ENCODE peak calls at places on chromosomes 5 and 9, in four cellular contexts. S, Q, B and W are unnamed samples.

GRCh38 chr9:10226996-10227395 is 385.8 kb downstream of the PTPRD start:
- DNase-seq in B (no peak), S (no peak), Q (no peak), W (no peak)

GRCh38 chr5:36300927-36301540 is 668 bp downstream of the RANBP3L start:
- DNase-seq in Q (no peak), B (no peak), S (no peak), W (no peak)

GRCh38 chr5:112419596-112420110 is 576 bp upstream of the EPB41L4A start:
- DNase-seq in S (no peak), B (peak), Q (peak), W (peak)

GRCh38 chr5:173472164-173472563 is 143.9 kb upstream of the STC2 start:
- DNase-seq in S (peak), B (no peak), Q (peak), W (no peak)

GRCh38 chr9:29214162-29214520 is 1640.9 kb upstream of the C9orf72 start:
- DNase-seq in S (no peak), B (no peak), Q (no peak), W (peak)

GRCh38 chr9:24479696-24480095 is 66.0 kb downstream of the IZUMO3 start:
- DNase-seq in B (no peak), S (no peak), Q (no peak), W (no peak)

GRCh38 chr9:134521817-134522501 is 119.6 kb upstream of the COL5A1 start:
- DNase-seq in Q (no peak), B (no peak), S (no peak), W (no peak)

GRCh38 chr9:17063535-17064135 is 71.2 kb upstream of the CNTLN start:
- DNase-seq in Q (peak), S (peak), B (no peak), W (peak)

GRCh38 chr5:82364497-82364896 is 86.3 kb upstream of the RPS23 start:
- DNase-seq in S (no peak), Q (no peak), B (no peak), W (peak)

GRCh38 chr9:6924988-6925563 is 167.3 kb downstream of the KDM4C start:
- DNase-seq in B (no peak), Q (no peak), S (peak), W (peak)

GRCh38 chr5:43305948-43306563 is 7.2 kb downstream of the HMGCS1 start:
- DNase-seq in Q (peak), B (peak), S (peak), W (peak)

GRCh38 chr9:88782931-88783451 is 208.3 kb upstream of the S1PR3 start:
- DNase-seq in Q (no peak), B (no peak), S (no peak), W (no peak)

GRCh38 chr9:132142883-132143282 is 19.0 kb upstream of the NTNG2 start:
- DNase-seq in S (no peak), B (no peak), Q (no peak), W (peak)

GRCh38 chr5:168960492-168960891 is 340.4 kb downstream of the SLIT3 start:
- DNase-seq in S (no peak), Q (no peak), B (no peak), W (no peak)

GRCh38 chr9:69785757-69786156 is 25.9 kb upstream of the PTAR1 start:
- DNase-seq in S (no peak), B (no peak), Q (no peak), W (no peak)

GRCh38 chr5:141757402-141757801 is 75.4 kb upstream of the ARAP3 start:
- DNase-seq in S (no peak), Q (peak), B (peak), W (peak)

GRCh38 chr5:77545285-77545684 is 53.2 kb upstream of the WDR41 start:
- DNase-seq in Q (no peak), B (no peak), S (no peak), W (no peak)

GRCh38 chr5:132629230-132629944 is 28.6 kb upstream of the IL13 start:
- DNase-seq in S (no peak), Q (no peak), B (no peak), W (no peak)

GRCh38 chr5:472076-472655 is 29.2 kb downstream of the EXOC3 start:
- DNase-seq in Q (no peak), B (peak), S (no peak), W (peak)

GRCh38 chr9:96061293-96061987 is 185.9 kb downstream of the ERCC6L2 start:
- DNase-seq in Q (peak), S (peak), B (peak), W (peak)

GRCh38 chr5:133985540-133986180 is 17.2 kb upstream of the C5orf15 start:
- DNase-seq in Q (no peak), S (no peak), B (no peak), W (no peak)

GRCh38 chr5:80182802-80183645 is 72.8 kb downstream of the SERINC5 start:
- DNase-seq in S (no peak), Q (no peak), B (no peak), W (no peak)

GRCh38 chr9:127589955-127590370 is 22.1 kb upstream of the STXBP1 start:
- DNase-seq in Q (no peak), S (peak), B (peak), W (peak)

GRCh38 chr9:35909274-35909673 is at the start of gene SPAAR:
- DNase-seq in B (no peak), S (no peak), Q (no peak), W (no peak)

GRCh38 chr5:16178745-16179372 is 732 bp downstream of the MARCHF11 start:
- DNase-seq in Q (no peak), B (peak), S (peak), W (peak)

DNA sequence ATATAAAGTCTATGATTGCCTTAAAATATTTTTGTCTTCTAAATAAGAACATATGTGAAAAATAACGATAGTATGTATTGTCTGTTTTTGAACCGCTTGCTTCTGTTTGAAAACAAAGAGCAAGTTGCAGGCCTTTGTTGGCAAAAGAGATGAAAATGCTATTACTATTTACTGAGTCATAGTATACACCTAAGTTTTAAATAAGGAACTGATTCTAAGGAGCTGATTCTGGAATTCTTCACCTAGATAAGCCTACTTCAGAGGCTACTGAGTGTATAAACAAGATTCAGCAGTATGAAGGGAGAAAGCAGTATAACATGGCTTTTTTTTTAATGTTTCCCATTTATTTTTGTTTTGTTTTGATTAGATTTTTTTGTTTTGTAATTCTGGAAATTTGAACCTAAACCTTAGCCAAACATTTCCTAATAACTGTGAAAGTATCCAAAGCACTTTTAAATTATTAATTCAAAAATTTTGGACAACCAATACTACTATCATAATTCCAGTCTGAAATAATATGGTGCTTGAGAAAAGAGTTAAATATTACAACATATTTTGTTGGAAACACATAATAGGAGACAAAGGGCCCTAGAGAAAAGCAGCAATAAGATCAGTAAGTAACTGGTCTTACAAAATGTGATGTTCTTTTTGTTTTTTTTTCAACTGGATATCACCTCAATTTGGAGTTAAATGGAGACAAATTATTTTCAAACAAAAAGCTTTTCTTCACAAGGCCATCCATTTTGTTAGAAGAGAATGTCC is 20.9 kb downstream of the SRFBP1 start:
- DNase-seq in Q (no peak), B (no peak), S (no peak), W (no peak)
- H3K27ac ChIP-seq in Q (no peak), B (no peak), S (no peak), W (no peak)

DNA sequence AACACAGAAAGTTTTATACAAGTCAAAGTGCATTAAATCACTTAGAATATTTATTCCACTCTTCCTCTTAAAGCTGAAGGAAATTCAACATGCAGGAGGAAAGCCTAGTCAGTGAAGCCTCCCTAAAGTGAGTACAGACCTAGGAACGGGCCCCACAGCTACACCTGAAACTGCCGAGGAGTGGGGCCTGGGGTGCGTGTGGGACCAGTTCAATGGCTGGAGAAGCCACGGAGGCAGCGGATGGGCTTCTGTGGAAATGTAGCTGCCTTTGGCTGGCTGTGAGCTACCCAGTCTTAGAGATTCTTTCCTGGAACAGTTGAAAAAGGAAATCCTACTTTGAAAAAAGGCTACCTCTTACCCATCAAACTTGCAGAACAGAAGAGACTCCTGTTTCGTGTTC is 16.6 kb downstream of the ARPC5L start:
- DNase-seq in S (no peak), Q (no peak), B (no peak), W (no peak)
- TF ChIP-seq POLR2AphosphoS5 in S (no peak), Q (no peak), B (peak), W (no peak)

GRCh38 chr5:13930721-13931246 is 13.7 kb downstream of the DNAH5 start:
- DNase-seq in B (no peak), Q (no peak), S (no peak), W (no peak)
- TF ChIP-seq ZBTB33 in B (no peak), Q (no peak), S (no peak), W (no peak)

GRCh38 chr9:11335011-11335410 is 722.2 kb upstream of the PTPRD start:
- DNase-seq in Q (no peak), S (no peak), B (no peak), W (no peak)
- H3K27ac ChIP-seq in Q (no peak), S (no peak), B (no peak), W (no peak)

GRCh38 chr5:39238366-39239105 is 19.2 kb upstream of the FYB1 start:
- DNase-seq in Q (no peak), S (no peak), B (no peak), W (no peak)

GRCh38 chr5:39236718-39237117 is 17.4 kb upstream of the FYB1 start:
- DNase-seq in Q (no peak), B (no peak), S (no peak), W (no peak)

GRCh38 chr5:39235648-39236047 is 16.3 kb upstream of the FYB1 start:
- DNase-seq in S (no peak), B (no peak), Q (no peak), W (no peak)

DNA sequence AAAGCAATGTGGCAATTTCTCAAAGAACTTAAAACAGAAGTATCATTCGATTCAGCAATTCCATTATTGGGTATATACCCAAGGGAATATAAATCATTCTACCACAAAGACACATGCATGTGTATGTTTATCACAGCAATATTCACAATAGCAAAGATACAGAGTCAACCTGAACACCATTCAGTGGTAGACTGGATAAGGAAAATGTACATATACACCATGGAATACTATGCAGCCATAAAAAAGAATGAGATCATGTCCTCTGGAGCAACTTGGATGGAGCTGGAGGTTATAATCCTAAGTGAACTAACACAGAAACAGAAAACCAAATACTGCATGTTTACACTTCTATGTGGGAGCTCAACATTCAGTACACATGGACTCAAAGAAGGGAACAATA is 21.4 kb upstream of the FYB1 start:
- DNase-seq in Q (no peak), S (no peak), B (no peak), W (no peak)
- TF ChIP-seq POLR2AphosphoS5 in Q (no peak), S (no peak), B (no peak), W (no peak)